ENCODE peak calls at places on chromosomes 16 and 17, in six cellular contexts. W is A549, Y is GM12878, V is K562, K is endothelial cell of umbilical vein, E is HepG2. Q is an unnamed sample.

GRCh38 chr16:86308514-86308913 is 201.8 kb upstream of the FOXF1 start:
- DNase-seq in Y (no peak), K (no peak), E (no peak), W (no peak), V (no peak), Q (no peak)

GRCh38 chr17:28342313-28342712 is 6.8 kb downstream of the TNFAIP1 start:
- DNase-seq in E (no peak), V (no peak), W (no peak), K (no peak), Y (no peak), Q (no peak)

GRCh38 chr16:84735846-84736586 is 36.2 kb downstream of the USP10 start:
- DNase-seq in E (peak; percentile 46), V (no peak), K (no peak), Y (no peak), W (no peak), Q (no peak)

GRCh38 chr16:11039726-11040125 is 95.4 kb downstream of the CLEC16A start:
- DNase-seq in E (no peak), W (no peak), K (no peak), V (no peak), Y (no peak), Q (no peak)

GRCh38 chr17:41352597-41353366 is 2.2 kb upstream of the KRT33A start:
- DNase-seq in V (no peak), E (no peak), W (no peak), K (no peak), Y (no peak), Q (no peak)

GRCh38 chr17:37176683-37177082 is 199.1 kb upstream of the C17orf78 start:
- DNase-seq in Y (no peak), W (no peak), E (no peak), V (no peak), K (peak; percentile 11), Q (no peak)

GRCh38 chr17:66542183-66542966 is 240.0 kb downstream of the PRKCA start:
- DNase-seq in V (no peak), Y (peak; percentile 62), W (no peak), E (no peak), K (no peak), Q (peak; percentile 77)

GRCh38 chr17:66713533-66714042 is 121.3 kb upstream of the CACNG5 start:
- DNase-seq in K (no peak), W (no peak), Y (peak; percentile 85), V (no peak), E (no peak), Q (no peak)

GRCh38 chr16:52554334-52554733 is 7.4 kb upstream of the TOX3 start:
- DNase-seq in K (no peak), E (no peak), V (no peak), Y (no peak), W (no peak), Q (no peak)
- TF ChIP-seq MAX in K (no peak), E (no peak), V (no peak), Y (no peak), W (no peak), Q (no peak)

GRCh38 chr16:534089-534635 is 6.7 kb downstream of the CAPN15 start:
- DNase-seq in Y (no peak), W (no peak), V (no peak), E (no peak), K (no peak), Q (no peak)
- TF ChIP-seq POLR2A in Y (no peak), W (no peak), V (no peak), E (no peak), K (no peak), Q (no peak)

DNA sequence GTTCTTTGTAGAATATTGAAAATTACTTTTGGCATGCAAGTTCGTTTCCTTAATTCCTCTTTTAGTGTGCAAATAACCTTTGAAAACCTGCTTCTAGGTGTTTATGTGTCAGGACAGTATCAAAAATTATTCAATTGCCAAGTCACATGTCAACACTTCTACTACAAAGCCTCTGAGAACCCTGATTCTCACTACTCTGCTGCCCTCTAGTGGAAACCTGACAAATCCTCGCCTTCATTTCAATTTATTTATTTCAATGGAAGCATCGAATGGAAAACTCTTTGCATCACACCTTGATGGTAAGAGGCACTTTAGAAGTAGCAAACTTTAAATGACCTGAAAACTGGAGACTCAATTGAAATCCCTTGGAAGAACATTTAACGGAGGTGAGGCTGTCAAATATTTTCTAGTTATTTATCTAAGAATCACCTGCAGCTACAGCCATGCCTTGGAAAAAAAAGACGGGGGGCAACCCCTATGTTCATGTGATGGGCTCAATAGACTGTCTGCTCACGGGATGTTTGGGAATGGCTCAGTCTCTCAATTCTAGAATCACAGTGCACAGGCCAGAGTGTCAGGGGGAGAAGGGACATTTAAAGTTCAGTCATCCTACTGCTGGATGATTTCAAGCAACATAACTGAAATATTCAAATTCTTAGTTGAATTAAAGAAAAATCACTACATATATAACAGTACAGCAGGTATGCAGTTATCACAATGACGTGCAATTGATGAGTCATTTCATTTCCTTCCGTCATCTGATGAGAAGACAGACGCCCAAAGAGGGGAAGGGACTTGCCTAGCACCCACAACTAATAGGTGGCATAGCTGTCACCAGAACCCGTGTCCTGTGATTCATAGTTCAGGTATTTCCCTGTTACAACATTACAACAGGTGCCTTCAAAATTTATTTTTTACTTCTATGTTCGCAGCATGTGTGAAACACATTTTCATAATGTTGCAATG is 563.9 kb downstream of the TOX3 start:
- DNase-seq in Y (no peak), W (peak; percentile 25), K (peak; percentile 28), E (peak; percentile 67), V (peak; percentile 20), Q (peak; percentile 74)
- TF ChIP-seq MYC in Y (no peak), W (no peak), K (no peak), E (no peak), V (no peak), Q (peak; percentile 27)

GRCh38 chr17:61542027-61542426 is 49.0 kb downstream of the NACA2 start:
- DNase-seq in K (no peak), V (no peak), W (no peak), Y (no peak), E (no peak), Q (no peak)
- TF ChIP-seq MAX in K (no peak), V (no peak), W (no peak), Y (no peak), E (no peak), Q (no peak)

GRCh38 chr16:89102035-89102776 is 8.6 kb downstream of the ACSF3 start:
- DNase-seq in Y (no peak), E (no peak), V (no peak), W (no peak), K (no peak), Q (peak; percentile 42)
- TF ChIP-seq POLR2A in Y (peak; percentile 58), E (no peak), V (no peak), W (no peak), K (no peak), Q (no peak)

GRCh38 chr16:68399456-68399855 is 48.9 kb downstream of the SMPD3 start:
- DNase-seq in V (no peak), Y (no peak), E (no peak), W (no peak), K (no peak), Q (peak; percentile 44)

GRCh38 chr16:68397710-68398171 is 50.6 kb downstream of the SMPD3 start:
- DNase-seq in Y (no peak), E (no peak), V (no peak), K (no peak), W (no peak), Q (no peak)

GRCh38 chr16:68395167-68395786 is 53.0 kb downstream of the SMPD3 start:
- DNase-seq in Y (no peak), W (no peak), V (no peak), E (no peak), K (no peak), Q (no peak)

GRCh38 chr16:68395806-68396205 is 52.5 kb downstream of the SMPD3 start:
- DNase-seq in W (no peak), K (no peak), V (no peak), Y (no peak), E (no peak), Q (no peak)

DNA sequence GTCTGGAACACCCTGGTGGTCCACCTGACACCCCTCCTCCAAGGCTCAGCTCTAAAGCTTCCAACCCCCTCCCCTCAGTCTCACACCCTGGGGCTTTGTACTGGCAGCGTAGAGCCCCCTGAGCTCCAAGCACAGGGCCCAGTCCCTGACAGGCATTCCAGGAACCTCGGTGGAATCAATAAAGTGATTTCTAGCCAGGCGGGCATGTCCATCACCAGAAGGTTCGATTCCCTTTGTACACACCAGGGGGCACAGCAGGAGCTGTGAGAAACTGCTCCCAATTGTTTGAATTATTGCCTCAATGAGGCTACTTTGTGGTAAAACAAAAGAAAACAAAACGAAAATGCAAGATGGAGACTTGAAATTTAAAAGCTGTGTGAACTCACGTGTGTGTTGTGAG is 51.8 kb downstream of the SMPD3 start:
- DNase-seq in Y (no peak), W (peak; percentile 32), V (no peak), K (peak; percentile 43), E (peak; percentile 54), Q (peak; percentile 54)
- TF ChIP-seq MYC in Y (no peak), W (no peak), V (no peak), K (no peak), E (no peak), Q (no peak)

GRCh38 chr17:13920413-13920812 is 148.9 kb upstream of the COX10 start:
- DNase-seq in K (no peak), E (no peak), V (no peak), Y (no peak), W (no peak), Q (peak; percentile 16)
- TF ChIP-seq MAX in K (no peak), E (no peak), V (no peak), Y (no peak), W (no peak), Q (no peak)

GRCh38 chr16:50494501-50495491 is 53.4 kb upstream of the NKD1 start:
- DNase-seq in K (no peak), V (no peak), Y (no peak), E (no peak), W (no peak), Q (no peak)

GRCh38 chr16:50495673-50496072 is 52.5 kb upstream of the NKD1 start:
- DNase-seq in E (no peak), W (no peak), Y (no peak), K (no peak), V (no peak), Q (no peak)

GRCh38 chr16:50498756-50499155 is 49.4 kb upstream of the NKD1 start:
- DNase-seq in V (no peak), W (no peak), Y (no peak), E (no peak), K (no peak), Q (no peak)

GRCh38 chr16:50497592-50497991 is 50.6 kb upstream of the NKD1 start:
- DNase-seq in E (peak; percentile 57), W (no peak), V (no peak), Y (no peak), K (no peak), Q (peak; percentile 28)

GRCh38 chr16:50496990-50497389 is 51.2 kb upstream of the NKD1 start:
- DNase-seq in W (no peak), V (no peak), E (no peak), K (no peak), Y (no peak), Q (no peak)
- TF ChIP-seq POLR2A in W (no peak), V (no peak), E (no peak), K (no peak), Y (no peak), Q (no peak)